ENCODE peak calls at places on chromosomes 5 and 9, in seven cellular contexts. Z is NCI-H187; W is activated T-cell treated with anti-CD3 and anti-CD28 coated beads, Interleukin-2, amount 50 U/mL, for 72 hours; J is OCI-M1; U is WTC11; B is ovary; F is activated CD4-positive, alpha-beta T cell treated with anti-CD3 and anti-CD28 coated beads, Interleukin-2, amount 50 U/mL, for 1 hour. I is an unnamed sample.

GRCh38 chr5:16656561-16657191 is 39.9 kb upstream of the RETREG1 start:
- DNase-seq in Z (no peak), W (no peak), J (no peak), U (no peak), B (no peak), F (no peak), I (no peak)

GRCh38 chr5:36638056-36638455 is 31.6 kb downstream of the SLC1A3 start:
- DNase-seq in Z (no peak), W (no peak), J (no peak), U (no peak), B (no peak), F (no peak), I (no peak)

GRCh38 chr5:145787001-145787400 is 48.1 kb downstream of the PRELID2 start:
- DNase-seq in Z (no peak), W (no peak), J (peak; percentile 16), U (no peak), B (no peak), F (no peak), I (no peak)

GRCh38 chr5:30604648-30605262 is 588.7 kb upstream of the CDH6 start:
- DNase-seq in Z (no peak), W (no peak), J (no peak), U (no peak), B (no peak), F (no peak), I (no peak)

GRCh38 chr5:141570655-141571054 is 48.1 kb downstream of the DIAPH1 start:
- DNase-seq in Z (no peak), W (no peak), J (peak; percentile 70), U (no peak), B (no peak), F (no peak), I (peak; percentile 59)

GRCh38 chr9:133342570-133342969 is 5.4 kb downstream of the MED22 start:
- DNase-seq in Z (no peak), W (peak; percentile 29), J (no peak), U (peak; percentile 49), B (no peak), F (no peak), I (no peak)

GRCh38 chr5:759111-759741 is 25.3 kb downstream of the ZDHHC11B start:
- DNase-seq in Z (no peak), W (peak; percentile 33), J (peak; percentile 19), U (no peak), B (peak; percentile 28), F (peak; percentile 86), I (no peak)

GRCh38 chr5:146544232-146544631 is 28.2 kb upstream of the GPR151 start:
- DNase-seq in Z (no peak), W (no peak), J (no peak), U (no peak), B (no peak), F (no peak), I (no peak)

GRCh38 chr5:129973716-129974426 is 69.6 kb downstream of the CHSY3 start:
- DNase-seq in Z (no peak), W (no peak), J (no peak), U (no peak), B (no peak), F (no peak), I (no peak)

GRCh38 chr5:147688965-147689364 is 93.6 kb downstream of the JAKMIP2 start:
- DNase-seq in Z (no peak), W (no peak), J (no peak), U (no peak), B (peak; percentile 50), F (no peak), I (no peak)

GRCh38 chr9:16619341-16619740 is 251.1 kb downstream of the BNC2 start:
- DNase-seq in Z (no peak), W (no peak), J (no peak), U (no peak), B (no peak), F (no peak), I (no peak)

GRCh38 chr5:6674886-6675285 is 38.3 kb upstream of the TENT4A start:
- DNase-seq in Z (no peak), W (no peak), J (no peak), U (no peak), B (no peak), F (no peak), I (no peak)

GRCh38 chr9:124835026-124835501 is 18.2 kb upstream of the WDR38 start:
- DNase-seq in Z (peak; percentile 30), W (no peak), J (peak; percentile 16), U (no peak), B (peak; percentile 80), F (no peak), I (no peak)

GRCh38 chr9:36401179-36401740 is 1.2 kb upstream of the RNF38 start:
- DNase-seq in Z (no peak), W (peak; percentile 4), J (peak; percentile 95), U (no peak), B (peak; percentile 29), F (peak; percentile 68), I (no peak)

GRCh38 chr9:97740848-97741821 is 44.0 kb upstream of the XPA start:
- DNase-seq in Z (no peak), W (peak; percentile 54), J (no peak), U (peak; percentile 84), B (peak; percentile 39), F (peak; percentile 9), I (peak; percentile 57)

GRCh38 chr9:96186601-96187011 is 115.4 kb downstream of the HSD17B3 start:
- DNase-seq in Z (no peak), W (no peak), J (no peak), U (peak; percentile 75), B (no peak), F (no peak), I (no peak)

GRCh38 chr5:1253456-1254105 is 28.4 kb downstream of the SLC6A18 start:
- DNase-seq in Z (no peak), W (no peak), J (no peak), U (no peak), B (no peak), F (no peak), I (no peak)

GRCh38 chr5:73638344-73639095 is 12.5 kb downstream of the ARHGEF28 start:
- DNase-seq in Z (no peak), W (no peak), J (no peak), U (no peak), B (no peak), F (no peak), I (no peak)

GRCh38 chr9:72557549-72557948 is 36.1 kb downstream of the TMC1 start:
- DNase-seq in Z (no peak), W (peak; percentile 69), J (peak; percentile 80), U (no peak), B (peak; percentile 42), F (peak; percentile 1), I (no peak)

GRCh38 chr5:109866051-109866450 is 176.3 kb downstream of the MAN2A1 start:
- DNase-seq in Z (no peak), W (no peak), J (no peak), U (no peak), B (no peak), F (no peak), I (no peak)

GRCh38 chr5:72280655-72281069 is 39.4 kb downstream of the MRPS27 start:
- DNase-seq in Z (no peak), W (no peak), J (peak; percentile 79), U (no peak), B (no peak), F (no peak), I (no peak)

GRCh38 chr5:134555223-134555790 is 29.8 kb downstream of the JADE2 start:
- DNase-seq in Z (no peak), W (no peak), J (no peak), U (no peak), B (no peak), F (no peak), I (no peak)

GRCh38 chr5:12743582-12743981 is 839.3 kb upstream of the CTNND2 start:
- DNase-seq in Z (no peak), W (no peak), J (no peak), U (no peak), B (no peak), F (no peak), I (no peak)

GRCh38 chr9:96619109-96619435 is 571 bp downstream of the CDC14B start:
- DNase-seq in Z (no peak), W (no peak), J (no peak), U (no peak), B (peak; percentile 30), F (no peak), I (peak; percentile 6)

GRCh38 chr9:110877376-110877775 is 160.9 kb downstream of the LPAR1 start:
- DNase-seq in Z (no peak), W (no peak), J (no peak), U (no peak), B (no peak), F (no peak), I (no peak)

GRCh38 chr5:111353035-111353434 is 128.9 kb downstream of the CAMK4 start:
- DNase-seq in Z (no peak), W (no peak), J (no peak), U (no peak), B (no peak), F (no peak), I (no peak)

GRCh38 chr9:83060557-83060956 is 2.4 kb downstream of the RASEF start:
- DNase-seq in Z (no peak), W (no peak), J (peak; percentile 2), U (no peak), B (no peak), F (no peak), I (no peak)

GRCh38 chr9:127451681-127452480 is 571 bp downstream of the LRSAM1 start:
- DNase-seq in Z (no peak), W (peak; percentile 66), J (peak; percentile 75), U (peak; percentile 41), B (peak; percentile 69), F (peak; percentile 47), I (no peak)

GRCh38 chr9:70683841-70684240 is 269.4 kb upstream of the KLF9 start:
- DNase-seq in Z (no peak), W (no peak), J (no peak), U (no peak), B (no peak), F (no peak), I (no peak)

GRCh38 chr5:10671041-10672008 is 89.7 kb downstream of the DAP start:
- DNase-seq in Z (no peak), W (no peak), J (no peak), U (no peak), B (no peak), F (no peak), I (peak; percentile 75)

GRCh38 chr9:13487071-13487470 is 207.6 kb upstream of the MPDZ start:
- DNase-seq in Z (no peak), W (no peak), J (no peak), U (no peak), B (no peak), F (no peak), I (no peak)

GRCh38 chr9:108374606-108375005 is 481.2 kb downstream of the ACTL7B start:
- DNase-seq in Z (no peak), W (no peak), J (no peak), U (no peak), B (no peak), F (no peak), I (no peak)

GRCh38 chr5:177447611-177448243 is 1.1 kb downstream of the PRR7 start:
- DNase-seq in Z (no peak), W (no peak), J (no peak), U (peak; percentile 62), B (no peak), F (no peak), I (peak; percentile 48)

GRCh38 chr5:135243194-135244191 is 155.5 kb downstream of the MACROH2A1 start:
- DNase-seq in Z (no peak), W (no peak), J (no peak), U (no peak), B (peak; percentile 31), F (no peak), I (no peak)

GRCh38 chr5:68542207-68542606 is 326.7 kb downstream of the PIK3R1 start:
- DNase-seq in Z (no peak), W (no peak), J (peak; percentile 23), U (no peak), B (no peak), F (no peak), I (no peak)

GRCh38 chr5:127920936-127921335 is 162.6 kb upstream of the SLC12A2 start:
- DNase-seq in Z (no peak), W (no peak), J (no peak), U (no peak), B (no peak), F (no peak), I (no peak)

GRCh38 chr5:173746050-173746449 is 129.6 kb upstream of the BOD1 start:
- DNase-seq in Z (no peak), W (no peak), J (no peak), U (no peak), B (no peak), F (no peak), I (no peak)

GRCh38 chr5:76716456-76717157 is 681 bp downstream of the F2R start:
- DNase-seq in Z (no peak), W (peak; percentile 19), J (peak; percentile 70), U (peak; percentile 37), B (no peak), F (no peak), I (peak; percentile 62)

I was measured in KBM-7.